ENCODE peak calls at places on chromosomes 4 and X, in ten cellular contexts. K is MCF 10A; I is endothelial cell; G is CD4-positive, alpha-beta T cell; J is HFF-Myc; V is progenitor cell of endocrine pancreas; R is right lobe of liver; A is AG09309; W is mesothelial cell of epicardium; Q is tibial nerve. U is an unnamed sample.

GRCh38 chr4:184762100-184762499 is 28.2 kb upstream of the CENPU start:
- DNase-seq in K (no peak), I (no peak), G (no peak), J (no peak), V (no peak), R (no peak), A (no peak), W (no peak), Q (no peak), U (no peak)

GRCh38 chr4:5133201-5133600 is 81.9 kb downstream of the STK32B start:
- DNase-seq in K (no peak), I (no peak), G (no peak), J (no peak), V (no peak), R (no peak), A (no peak), W (no peak), Q (no peak), U (peak)

GRCh38 chr4:105613326-105613725 is 60.9 kb downstream of the ARHGEF38 start:
- DNase-seq in K (no peak), I (no peak), G (no peak), J (no peak), V (no peak), R (no peak), A (no peak), W (no peak), Q (no peak), U (no peak)

GRCh38 chr4:74056858-74057562 is 18.5 kb upstream of the CXCL3 start:
- DNase-seq in K (peak), I (no peak), G (no peak), J (no peak), V (no peak), R (no peak), A (peak), W (no peak), Q (no peak), U (no peak)

GRCh38 chrX:25648790-25649189 is 489.4 kb upstream of the MAGEB18 start:
- DNase-seq in K (no peak), I (no peak), G (no peak), J (no peak), V (no peak), R (no peak), A (no peak), W (no peak), Q (no peak), U (no peak)

GRCh38 chr4:37517326-37517725 is 168.8 kb downstream of the RELL1 start:
- DNase-seq in K (no peak), I (no peak), G (no peak), J (no peak), V (no peak), R (no peak), A (no peak), W (no peak), Q (no peak), U (no peak)

GRCh38 chr4:5638976-5639375 is 69.4 kb downstream of the EVC2 start:
- DNase-seq in K (no peak), I (no peak), G (no peak), J (no peak), V (no peak), R (no peak), A (no peak), W (no peak), Q (no peak), U (no peak)

GRCh38 chrX:74063426-74064155 is 240.4 kb upstream of the ZCCHC13 start:
- DNase-seq in K (no peak), I (no peak), G (no peak), J (no peak), V (no peak), R (no peak), A (no peak), W (no peak), Q (no peak), U (no peak)

GRCh38 chrX:120120223-120120622 is 4.5 kb upstream of the RHOXF1 start:
- DNase-seq in K (no peak), I (no peak), G (no peak), J (no peak), V (no peak), R (no peak), A (no peak), W (no peak), Q (no peak), U (no peak)

GRCh38 chr4:44984083-44984482 is 257.7 kb upstream of the GNPDA2 start:
- DNase-seq in K (no peak), I (no peak), G (no peak), J (no peak), V (no peak), R (no peak), A (no peak), W (no peak), Q (no peak), U (no peak)

GRCh38 chr4:3796960-3797359 is 30.8 kb downstream of the ADRA2C start:
- DNase-seq in K (no peak), I (no peak), G (no peak), J (no peak), V (no peak), R (no peak), A (no peak), W (no peak), Q (no peak), U (no peak)

GRCh38 chr4:153249199-153250154 is 45.2 kb downstream of the TRIM2 start:
- DNase-seq in K (peak), I (peak), G (peak), J (no peak), V (peak), R (peak), A (no peak), W (peak), Q (peak), U (peak)

GRCh38 chr4:122450847-122451246 is 5.7 kb downstream of the IL2 start:
- DNase-seq in K (peak), I (peak), G (no peak), J (peak), V (no peak), R (no peak), A (no peak), W (no peak), Q (no peak), U (no peak)

GRCh38 chr4:190017357-190018200 is 9.5 kb downstream of the FRG2 start:
- DNase-seq in K (no peak), I (peak), G (no peak), J (no peak), V (no peak), R (no peak), A (no peak), W (no peak), Q (no peak), U (no peak)

GRCh38 chrX:151723156-151723760 is 7.4 kb downstream of the FATE1 start:
- DNase-seq in K (no peak), I (peak), G (no peak), J (no peak), V (no peak), R (peak), A (no peak), W (no peak), Q (no peak), U (no peak)

GRCh38 chr4:7828011-7828720 is 111.5 kb downstream of the AFAP1 start:
- DNase-seq in K (peak), I (no peak), G (peak), J (peak), V (no peak), R (no peak), A (peak), W (no peak), Q (peak), U (peak)

GRCh38 chr4:26723216-26723615 is 137.4 kb upstream of the STIM2 start:
- DNase-seq in K (no peak), I (no peak), G (no peak), J (no peak), V (no peak), R (no peak), A (no peak), W (no peak), Q (no peak), U (no peak)

GRCh38 chr4:182206916-182207315 is 36.3 kb upstream of the TENM3 start:
- DNase-seq in K (no peak), I (no peak), G (no peak), J (no peak), V (no peak), R (no peak), A (no peak), W (no peak), Q (no peak), U (no peak)

GRCh38 chr4:176270669-176271068 is 1.6 kb upstream of the ASB5 start:
- DNase-seq in K (peak), I (no peak), G (no peak), J (peak), V (no peak), R (no peak), A (peak), W (no peak), Q (no peak), U (no peak)

GRCh38 chr4:2246384-2247127 is 4.6 kb upstream of the HAUS3 start:
- DNase-seq in K (no peak), I (peak), G (no peak), J (no peak), V (no peak), R (peak), A (no peak), W (no peak), Q (no peak), U (peak)

GRCh38 chr4:119314356-119314755 is 7.6 kb downstream of the FABP2 start:
- DNase-seq in K (peak), I (peak), G (no peak), J (no peak), V (no peak), R (no peak), A (no peak), W (no peak), Q (peak), U (no peak)

GRCh38 chr4:169398294-169398693 is 127.5 kb upstream of the SH3RF1 start:
- DNase-seq in K (peak), I (no peak), G (no peak), J (no peak), V (no peak), R (no peak), A (peak), W (no peak), Q (no peak), U (no peak)

GRCh38 chrX:72621619-72622485 is 49.2 kb upstream of the HDAC8 start:
- DNase-seq in K (peak), I (no peak), G (no peak), J (no peak), V (no peak), R (no peak), A (no peak), W (no peak), Q (no peak), U (no peak)

GRCh38 chr4:151031831-151032605 is 16.9 kb upstream of the LRBA start:
- DNase-seq in K (peak), I (no peak), G (no peak), J (no peak), V (no peak), R (no peak), A (no peak), W (no peak), Q (no peak), U (no peak)

GRCh38 chrX:23008431-23009099 is 8.8 kb downstream of the DDX53 start:
- DNase-seq in K (peak), I (no peak), G (no peak), J (no peak), V (no peak), R (no peak), A (no peak), W (no peak), Q (no peak), U (no peak)

GRCh38 chrX:43882294-43882681 is at the start of gene MAOB:
- DNase-seq in K (peak), I (peak), G (no peak), J (no peak), V (no peak), R (peak), A (no peak), W (no peak), Q (no peak), U (no peak)

GRCh38 chr4:76535603-76536380 is 100.8 kb downstream of the SHROOM3 start:
- DNase-seq in K (peak), I (no peak), G (no peak), J (peak), V (no peak), R (no peak), A (no peak), W (no peak), Q (no peak), U (no peak)

GRCh38 chr4:136311774-136312173 is 1220.5 kb downstream of the PCDH18 start:
- DNase-seq in K (no peak), I (no peak), G (no peak), J (no peak), V (no peak), R (no peak), A (no peak), W (no peak), Q (no peak), U (no peak)

GRCh38 chr4:156949373-156949814 is 22.2 kb downstream of the PDGFC start:
- DNase-seq in K (peak), I (no peak), G (no peak), J (no peak), V (no peak), R (no peak), A (no peak), W (no peak), Q (no peak), U (no peak)

GRCh38 chr4:47598896-47599295 is 113.8 kb downstream of the ATP10D start:
- DNase-seq in K (no peak), I (no peak), G (no peak), J (no peak), V (no peak), R (no peak), A (no peak), W (no peak), Q (no peak), U (no peak)

GRCh38 chrX:150362599-150363481 is at the start of gene MAMLD1:
- DNase-seq in K (peak), I (peak), G (peak), J (no peak), V (no peak), R (peak), A (peak), W (peak), Q (peak), U (peak)

GRCh38 chrX:81238166-81238565 is 36.3 kb downstream of the SH3BGRL start:
- DNase-seq in K (no peak), I (no peak), G (no peak), J (no peak), V (no peak), R (no peak), A (no peak), W (no peak), Q (no peak), U (no peak)

GRCh38 chr4:103046416-103047290 is 27.1 kb upstream of the SLC9B1 start:
- DNase-seq in K (peak), I (peak), G (no peak), J (no peak), V (peak), R (no peak), A (no peak), W (no peak), Q (no peak), U (no peak)

GRCh38 chr4:138242076-138242829 is at the start of gene SLC7A11:
- DNase-seq in K (peak), I (peak), G (no peak), J (peak), V (peak), R (peak), A (peak), W (peak), Q (peak), U (peak)

GRCh38 chrX:2463973-2464676 is 36.7 kb downstream of the DHRSX start:
- DNase-seq in K (no peak), I (no peak), G (no peak), J (no peak), V (no peak), R (peak), A (no peak), W (no peak), Q (no peak), U (no peak)

GRCh38 chr4:47531954-47532321 is 46.9 kb downstream of the ATP10D start:
- DNase-seq in K (peak), I (no peak), G (no peak), J (no peak), V (no peak), R (no peak), A (no peak), W (no peak), Q (no peak), U (no peak)

GRCh38 chrX:110167952-110168451 is 149.9 kb downstream of the AMMECR1 start:
- DNase-seq in K (peak), I (peak), G (peak), J (no peak), V (peak), R (no peak), A (no peak), W (no peak), Q (no peak), U (no peak)

GRCh38 chrX:57595381-57595811 is 3.6 kb downstream of the ZXDB start:
- DNase-seq in K (peak), I (no peak), G (no peak), J (peak), V (no peak), R (no peak), A (peak), W (no peak), Q (no peak), U (no peak)

GRCh38 chrX:850471-850916 is 219.9 kb downstream of the SHOX start:
- DNase-seq in K (no peak), I (no peak), G (no peak), J (no peak), V (no peak), R (no peak), A (no peak), W (no peak), Q (no peak), U (peak)

GRCh38 chrX:154412468-154412867 is 1.1 kb downstream of the TAFAZZIN start:
- DNase-seq in K (no peak), I (peak), G (peak), J (no peak), V (no peak), R (no peak), A (no peak), W (no peak), Q (no peak), U (no peak)

DNA sequence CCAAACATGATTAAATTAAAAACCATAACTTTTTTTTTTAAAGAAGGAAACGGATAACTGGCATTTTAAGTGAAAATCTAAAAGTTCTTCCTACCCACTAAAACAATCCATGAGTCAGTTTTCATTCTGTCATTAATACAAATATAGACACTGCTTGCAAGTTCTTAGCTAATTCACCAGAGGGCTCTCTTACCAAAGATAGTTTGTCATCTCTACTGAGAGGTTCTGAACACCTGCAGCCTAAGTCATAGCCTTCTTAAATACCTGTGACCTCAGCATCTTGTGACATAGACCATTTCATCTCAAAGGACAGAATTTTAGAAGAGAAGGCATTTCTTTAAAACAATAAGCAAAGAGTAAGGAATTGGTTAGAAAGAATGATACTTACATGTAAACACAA is 65.3 kb upstream of the FAM120C start:
- DNase-seq in K (peak), I (no peak), G (no peak), J (no peak), V (no peak), R (no peak), A (peak), W (no peak), Q (no peak), U (no peak)
- TF ChIP-seq CTCF in K (peak), I (no peak), G (no peak), J (no peak), V (no peak), R (peak), A (peak), W (no peak), Q (no peak), U (peak)

GRCh38 chr4:154854362-154854761 is 73.3 kb downstream of the RBM46 start:
- DNase-seq in K (peak), I (no peak), G (no peak), J (no peak), V (no peak), R (no peak), A (no peak), W (no peak), Q (no peak), U (no peak)
- TF ChIP-seq CTCF in K (peak), I (peak), G (no peak), J (peak), V (peak), R (no peak), A (no peak), W (no peak), Q (no peak), U (peak)

DNA sequence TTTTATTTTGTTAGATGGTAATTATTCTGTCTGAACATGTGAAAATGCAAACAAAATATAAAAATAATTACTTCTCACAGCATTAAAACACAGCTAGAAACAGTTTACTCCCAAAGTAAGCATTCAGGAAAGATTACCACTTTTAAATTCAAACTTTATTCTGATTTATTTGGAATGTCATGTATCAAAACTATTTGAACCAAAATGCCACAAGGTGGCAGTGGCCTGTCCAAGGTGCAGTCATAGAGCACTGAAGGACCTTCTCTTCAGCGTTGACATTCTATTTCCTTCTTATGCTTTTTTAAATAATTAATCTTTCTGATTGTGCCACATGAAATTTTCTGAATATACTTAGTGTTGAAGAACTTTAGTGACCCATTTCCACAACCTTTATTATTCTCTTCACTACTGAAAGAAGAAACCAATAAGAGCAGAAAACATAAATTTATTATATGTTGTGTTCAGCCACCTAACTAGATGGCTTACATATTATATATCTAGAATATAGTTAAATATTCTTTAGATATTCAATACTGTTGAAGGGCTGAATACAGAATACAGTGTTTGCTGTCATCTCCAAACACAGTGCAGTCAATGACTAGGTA is 283.6 kb downstream of the CFAP299 start:
- DNase-seq in K (peak), I (peak), G (no peak), J (no peak), V (no peak), R (no peak), A (no peak), W (no peak), Q (no peak), U (no peak)
- TF ChIP-seq CTCF in K (peak), I (peak), G (no peak), J (peak), V (peak), R (peak), A (peak), W (peak), Q (no peak), U (peak)

GRCh38 chrX:19515615-19516105 is 352 bp upstream of the MAP3K15 start:
- DNase-seq in K (no peak), I (no peak), G (no peak), J (no peak), V (no peak), R (no peak), A (no peak), W (no peak), Q (no peak), U (no peak)
- TF ChIP-seq CTCF in K (no peak), I (peak), G (peak), J (no peak), V (peak), R (peak), A (no peak), W (no peak), Q (no peak), U (no peak)

U was measured in osteocyte.